ENCODE peak calls at places on chromosomes 11 and 22, in six cellular contexts. One of them, this sample, is unnamed.

GRCh38 chr11:73252577-73253191 is 19.5 kb upstream of the P2RY6 start:
- DNase-seq in GM10248: no peak
- DNase-seq in Right ventricle myocardium superior: no peak
- DNase-seq in Ammon's horn: no peak
- DNase-seq in hypothalamus: no peak
- DNase-seq in coronary artery: peak
- DNase-seq in this sample: no peak

GRCh38 chr11:2808850-2809847 is 76.4 kb downstream of the CDKN1C start:
- DNase-seq in GM10248: no peak
- DNase-seq in Right ventricle myocardium superior: peak
- DNase-seq in Ammon's horn: no peak
- DNase-seq in hypothalamus: no peak
- DNase-seq in coronary artery: peak
- DNase-seq in this sample: no peak

GRCh38 chr11:40188848-40189247 is 1270.6 kb downstream of the LRRC4C start:
- DNase-seq in GM10248: no peak
- DNase-seq in Right ventricle myocardium superior: no peak
- DNase-seq in Ammon's horn: no peak
- DNase-seq in hypothalamus: no peak
- DNase-seq in coronary artery: no peak
- DNase-seq in this sample: no peak

GRCh38 chr22:50640857-50641647 is 13.1 kb upstream of the ARSA start:
- DNase-seq in GM10248: no peak
- DNase-seq in Right ventricle myocardium superior: no peak
- DNase-seq in Ammon's horn: no peak
- DNase-seq in hypothalamus: no peak
- DNase-seq in coronary artery: no peak
- DNase-seq in this sample: no peak

GRCh38 chr11:68053117-68053516 is 14.3 kb downstream of the TCIRG1 start:
- DNase-seq in GM10248: no peak
- DNase-seq in Right ventricle myocardium superior: no peak
- DNase-seq in Ammon's horn: no peak
- DNase-seq in hypothalamus: no peak
- DNase-seq in coronary artery: no peak
- DNase-seq in this sample: no peak

GRCh38 chr22:50307891-50308596 is 598 bp upstream of the PLXNB2 start:
- DNase-seq in GM10248: no peak
- DNase-seq in Right ventricle myocardium superior: peak
- DNase-seq in Ammon's horn: peak
- DNase-seq in hypothalamus: no peak
- DNase-seq in coronary artery: no peak
- DNase-seq in this sample: no peak

GRCh38 chr11:8709002-8709672 is 26.5 kb downstream of the RPL27A start:
- DNase-seq in GM10248: no peak
- DNase-seq in Right ventricle myocardium superior: peak
- DNase-seq in Ammon's horn: peak
- DNase-seq in hypothalamus: peak
- DNase-seq in coronary artery: peak
- DNase-seq in this sample: peak

GRCh38 chr11:122812612-122813011 is 25.7 kb upstream of the CRTAM start:
- DNase-seq in GM10248: no peak
- DNase-seq in Right ventricle myocardium superior: no peak
- DNase-seq in Ammon's horn: no peak
- DNase-seq in hypothalamus: no peak
- DNase-seq in coronary artery: no peak
- DNase-seq in this sample: no peak

GRCh38 chr11:128283445-128283844 is 303.9 kb downstream of the ETS1 start:
- DNase-seq in GM10248: no peak
- DNase-seq in Right ventricle myocardium superior: no peak
- DNase-seq in Ammon's horn: no peak
- DNase-seq in hypothalamus: no peak
- DNase-seq in coronary artery: no peak
- DNase-seq in this sample: no peak

GRCh38 chr11:112025682-112026081 is 474 bp downstream of the DLAT start:
- DNase-seq in GM10248: peak
- DNase-seq in Right ventricle myocardium superior: no peak
- DNase-seq in Ammon's horn: no peak
- DNase-seq in hypothalamus: no peak
- DNase-seq in coronary artery: no peak
- DNase-seq in this sample: no peak

GRCh38 chr22:47801541-47802245 is 1039.2 kb downstream of the TBC1D22A start:
- DNase-seq in GM10248: no peak
- DNase-seq in Right ventricle myocardium superior: no peak
- DNase-seq in Ammon's horn: no peak
- DNase-seq in hypothalamus: no peak
- DNase-seq in coronary artery: peak
- DNase-seq in this sample: no peak

GRCh38 chr11:103842191-103842590 is 194.2 kb upstream of the DDI1 start:
- DNase-seq in GM10248: no peak
- DNase-seq in Right ventricle myocardium superior: peak
- DNase-seq in Ammon's horn: no peak
- DNase-seq in hypothalamus: no peak
- DNase-seq in coronary artery: no peak
- DNase-seq in this sample: no peak

GRCh38 chr11:78651136-78651775 is 76.6 kb upstream of the NARS2 start:
- DNase-seq in GM10248: no peak
- DNase-seq in Right ventricle myocardium superior: no peak
- DNase-seq in Ammon's horn: no peak
- DNase-seq in hypothalamus: no peak
- DNase-seq in coronary artery: peak
- DNase-seq in this sample: no peak

GRCh38 chr11:128342511-128343133 is 244.7 kb downstream of the ETS1 start:
- DNase-seq in GM10248: peak
- DNase-seq in Right ventricle myocardium superior: peak
- DNase-seq in Ammon's horn: peak
- DNase-seq in hypothalamus: no peak
- DNase-seq in coronary artery: no peak
- DNase-seq in this sample: no peak